ENCODE peak calls at places on chromosome 15, in six cellular contexts. P is HepG2, U is H1, T is HCT116, B is K562, O is SK-N-SH. C is an unnamed sample.

GRCh38 chr15:82063055-82063454 is 17.2 kb upstream of the MEX3B start:
- DNase-seq in P (no peak), T (no peak), B (no peak), O (no peak), U (no peak), C (no peak)

GRCh38 chr15:27454281-27455060 is 483.5 kb downstream of the GABRG3 start:
- DNase-seq in P (no peak), B (peak; percentile 66), T (no peak), U (no peak), O (no peak), C (no peak)

GRCh38 chr15:62999923-63000484 is 42.5 kb upstream of the TPM1 start:
- DNase-seq in O (peak; percentile 40), U (no peak), B (no peak), T (no peak), P (no peak), C (no peak)

GRCh38 chr15:72835289-72835890 is 51.8 kb upstream of the ADPGK start:
- DNase-seq in O (no peak), U (no peak), P (peak; percentile 4), B (no peak), T (peak; percentile 13), C (no peak)

GRCh38 chr15:93974804-93975481 is 256.4 kb upstream of the MCTP2 start:
- DNase-seq in U (peak; percentile 15), O (peak; percentile 16), P (peak; percentile 22), B (no peak), T (peak; percentile 2), C (no peak)

GRCh38 chr15:69138963-69139362 is 21.5 kb upstream of the GLCE start:
- DNase-seq in O (no peak), B (no peak), U (no peak), P (no peak), T (no peak), C (no peak)

GRCh38 chr15:70286110-70286806 is 188.5 kb upstream of the TLE3 start:
- DNase-seq in T (no peak), O (no peak), P (no peak), B (no peak), U (no peak), C (no peak)

GRCh38 chr15:90249123-90249863 is at the start of gene TTLL13:
- DNase-seq in U (peak; percentile 67), O (peak; percentile 96), T (peak; percentile 56), B (peak; percentile 94), P (peak; percentile 89), C (no peak)

GRCh38 chr15:62868507-62868906 is 174.0 kb upstream of the TPM1 start:
- DNase-seq in P (no peak), B (no peak), U (no peak), T (no peak), O (no peak), C (no peak)

GRCh38 chr15:57961919-57962318 is 103.6 kb downstream of the ALDH1A2 start:
- DNase-seq in T (no peak), U (no peak), P (no peak), O (no peak), B (no peak), C (no peak)

GRCh38 chr15:56798639-56799038 is 65.3 kb upstream of the ZNF280D start:
- DNase-seq in B (no peak), O (no peak), T (no peak), U (no peak), P (no peak), C (peak; percentile 61)

GRCh38 chr15:34241376-34242350 is 16.8 kb downstream of the EMC4 start:
- DNase-seq in P (peak; percentile 34), B (peak; percentile 41), O (peak; percentile 60), U (no peak), T (no peak), C (no peak)

GRCh38 chr15:37016287-37016686 is 84.1 kb downstream of the MEIS2 start:
- DNase-seq in B (no peak), T (no peak), O (no peak), P (no peak), U (no peak), C (no peak)

GRCh38 chr15:51155906-51156305 is 61.2 kb upstream of the TNFAIP8L3 start:
- DNase-seq in O (no peak), P (no peak), B (no peak), T (no peak), U (no peak), C (no peak)

GRCh38 chr15:23081271-23081670 is 41.9 kb upstream of the TUBGCP5 start:
- DNase-seq in U (no peak), O (no peak), T (no peak), B (no peak), P (no peak), C (no peak)

GRCh38 chr15:58441376-58442070 is 9.7 kb downstream of the LIPC start:
- DNase-seq in O (no peak), T (no peak), P (no peak), U (no peak), B (no peak), C (no peak)

GRCh38 chr15:43854801-43855200 is 28.0 kb downstream of the WDR76 start:
- DNase-seq in P (no peak), B (no peak), T (no peak), O (no peak), U (no peak), C (no peak)

GRCh38 chr15:65056868-65057548 is 10.8 kb downstream of the RASL12 start:
- DNase-seq in T (peak; percentile 51), U (no peak), O (peak; percentile 12), B (no peak), P (peak; percentile 96), C (no peak)

GRCh38 chr15:43237842-43238470 is 17.1 kb upstream of the EPB42 start:
- DNase-seq in U (no peak), T (no peak), O (peak; percentile 42), B (no peak), P (no peak), C (no peak)

GRCh38 chr15:50107591-50108408 is 11.2 kb downstream of the ATP8B4 start:
- DNase-seq in P (no peak), B (no peak), T (no peak), O (no peak), U (no peak), C (peak; percentile 68)

GRCh38 chr15:62107561-62108110 is 40.9 kb downstream of the C2CD4A start:
- DNase-seq in U (no peak), O (no peak), P (no peak), B (no peak), T (no peak), C (no peak)

GRCh38 chr15:51089699-51090098 is 5.0 kb downstream of the TNFAIP8L3 start:
- DNase-seq in U (no peak), B (no peak), O (no peak), T (no peak), P (no peak), C (no peak)

GRCh38 chr15:77710637-77711036 is 77.9 kb upstream of the LINGO1 start:
- DNase-seq in B (no peak), U (no peak), T (no peak), P (no peak), O (no peak), C (no peak)

GRCh38 chr15:100889359-100890058 is 9.9 kb downstream of the ALDH1A3 start:
- DNase-seq in O (no peak), B (no peak), T (no peak), P (no peak), U (no peak), C (no peak)

GRCh38 chr15:63380828-63381282 is 791 bp downstream of the CA12 start:
- DNase-seq in T (no peak), O (no peak), P (no peak), B (no peak), U (no peak), C (no peak)

GRCh38 chr15:38079236-38079635 is 144.8 kb downstream of the TMCO5A start:
- DNase-seq in P (no peak), B (no peak), T (no peak), O (no peak), U (no peak), C (no peak)

GRCh38 chr15:66098019-66098363 is 155.6 kb downstream of the MEGF11 start:
- DNase-seq in O (no peak), B (no peak), P (no peak), U (no peak), T (no peak), C (no peak)

GRCh38 chr15:90698629-90699028 is 18.5 kb upstream of the BLM start:
- DNase-seq in P (no peak), O (no peak), T (no peak), U (no peak), B (no peak), C (no peak)

GRCh38 chr15:27587810-27588209 is 511.3 kb downstream of the OCA2 start:
- DNase-seq in B (peak; percentile 49), P (no peak), O (no peak), T (no peak), U (peak; percentile 63), C (no peak)

GRCh38 chr15:66657062-66658020 is 44.7 kb upstream of the SMAD6 start:
- DNase-seq in U (no peak), P (no peak), O (peak; percentile 80), B (no peak), T (no peak), C (no peak)

GRCh38 chr15:25775317-25775912 is 87.7 kb downstream of the ATP10A start:
- DNase-seq in T (no peak), B (no peak), O (no peak), P (peak; percentile 45), U (no peak), C (peak; percentile 40)

GRCh38 chr15:85504739-85505676 is 124.6 kb downstream of the AKAP13 start:
- DNase-seq in B (peak; percentile 12), U (no peak), O (peak; percentile 24), P (peak; percentile 53), T (peak; percentile 53), C (no peak)

GRCh38 chr15:36694574-36694973 is 115.1 kb downstream of the CDIN1 start:
- DNase-seq in U (no peak), P (no peak), O (no peak), T (no peak), B (no peak), C (no peak)

GRCh38 chr15:33132722-33133345 is 61.7 kb downstream of the FMN1 start:
- DNase-seq in P (peak; percentile 31), U (peak; percentile 27), O (peak; percentile 50), B (peak; percentile 30), T (peak; percentile 59), C (no peak)
- TF ChIP-seq YY1 in P (no peak), U (no peak), O (no peak), B (no peak), T (peak; percentile 25), C (no peak)

DNA sequence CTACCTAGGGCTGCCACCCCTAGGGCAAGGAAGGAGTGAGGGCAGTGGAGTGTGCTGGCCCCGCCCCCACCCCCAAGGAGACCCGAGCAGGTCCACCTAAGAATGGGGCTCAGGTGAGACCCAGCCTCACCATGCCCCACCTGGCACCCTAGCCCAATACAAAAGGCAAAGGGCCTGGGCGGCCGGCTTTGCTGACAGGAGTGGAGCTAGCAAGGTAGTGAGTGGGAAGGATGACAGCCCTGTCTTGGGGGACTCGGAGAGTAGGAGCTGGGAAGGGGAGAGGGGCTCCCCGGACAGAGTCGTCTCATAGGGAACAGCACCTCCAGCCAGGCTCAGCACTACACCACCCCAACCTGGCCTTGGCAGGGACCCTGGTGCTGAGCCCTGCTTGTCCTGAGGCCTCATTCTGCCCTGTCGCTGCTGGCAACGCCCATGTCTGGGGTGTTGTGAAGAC is 12.1 kb downstream of the C15orf39 start:
- DNase-seq in B (no peak), O (no peak), P (no peak), U (no peak), T (no peak), C (no peak)
- H4K20me1 ChIP-seq in B (peaks cover 60% of the 10 kb centered on the region), O (peaks cover 44% of the 10 kb centered on the region), P (peaks cover 52% of the 10 kb centered on the region), U (peaks cover 24% of the 10 kb centered on the region), T (peaks cover 10% of the 10 kb centered on the region), C (peaks cover 47% of the 10 kb centered on the region)

GRCh38 chr15:31276596-31277298 is 49.9 kb upstream of the KLF13 start:
- DNase-seq in P (no peak), T (no peak), B (no peak), O (peak; percentile 34), U (no peak), C (no peak)
- TF ChIP-seq YY1 in P (no peak), T (no peak), B (no peak), O (no peak), U (no peak), C (no peak)

GRCh38 chr15:67941643-67942315 is 101.9 kb upstream of the RNU6-1 start:
- DNase-seq in U (no peak), P (peak; percentile 72), B (no peak), T (no peak), O (no peak), C (no peak)
- H4K20me1 ChIP-seq in U (no peaks in the 10 kb centered on the region), P (no peaks in the 10 kb centered on the region), B (no peaks in the 10 kb centered on the region), T (no peaks in the 10 kb centered on the region), O (no peaks in the 10 kb centered on the region), C (no peaks in the 10 kb centered on the region)

C was measured in GM12878.